ENCODE peak calls at places on chromosomes 12 and 14, in five cellular contexts. E is activated CD4-positive, alpha-beta T cell treated with anti-CD3 and anti-CD28 coated beads, Interleukin-2, amount 10 ng/mL, durations not matched to agents 7 days and 5 days; P is NAMALWA; B is naive thymus-derived CD8-positive, alpha-beta T cell; V is HuH-7.5. M is an unnamed sample.

GRCh38 chr12:75227132-75227531 is 17.5 kb upstream of the KCNC2 start:
- DNase-seq in E (no peak), B (no peak), V (no peak), P (no peak), M (no peak)

GRCh38 chr14:104120281-104120741 is 18.1 kb upstream of the KIF26A start:
- DNase-seq in P (no peak), B (no peak), V (no peak), E (no peak), M (no peak)

GRCh38 chr14:103444837-103445524 is 59.8 kb downstream of the MARK3 start:
- DNase-seq in V (no peak), P (no peak), E (no peak), B (no peak), M (no peak)

GRCh38 chr12:113194971-113195391 is 9.5 kb downstream of the RITA1 start:
- DNase-seq in V (no peak), E (no peak), B (no peak), P (no peak), M (no peak)

GRCh38 chr12:9253464-9253863 is 45.3 kb upstream of the PZP start:
- DNase-seq in V (no peak), P (no peak), B (no peak), E (no peak), M (no peak)

GRCh38 chr12:68975811-68976210 is 42.8 kb upstream of the CPM start:
- DNase-seq in E (no peak), V (no peak), B (no peak), P (peak), M (no peak)

GRCh38 chr12:5096241-5096880 is 52.7 kb downstream of the KCNA5 start:
- DNase-seq in P (no peak), B (no peak), V (no peak), E (no peak), M (no peak)

GRCh38 chr14:24362241-24362960 is 5.6 kb upstream of the NFATC4 start:
- DNase-seq in B (no peak), V (no peak), E (no peak), P (no peak), M (no peak)

GRCh38 chr14:54808326-54809161 is 94.1 kb downstream of the GCH1 start:
- DNase-seq in E (no peak), V (no peak), B (no peak), P (no peak), M (no peak)

GRCh38 chr14:68668531-68668930 is 124.3 kb downstream of the ZFP36L1 start:
- DNase-seq in E (no peak), B (no peak), V (no peak), P (no peak), M (no peak)

GRCh38 chr12:62805517-62805916 is 129.4 kb downstream of the PPM1H start:
- DNase-seq in E (no peak), B (no peak), V (no peak), P (no peak), M (no peak)

GRCh38 chr12:10615532-10615931 is 2.1 kb upstream of the MAGOHB start:
- DNase-seq in P (peak), V (no peak), E (no peak), B (no peak), M (no peak)

GRCh38 chr12:123106640-123107359 is 44.1 kb downstream of the PITPNM2 start:
- DNase-seq in B (peak), V (no peak), E (peak), P (no peak), M (peak)

GRCh38 chr14:60196291-60196690 is 31.1 kb upstream of the DHRS7 start:
- DNase-seq in E (no peak), P (no peak), V (no peak), B (no peak), M (no peak)

GRCh38 chr14:58749066-58749669 is 111.4 kb downstream of the DACT1 start:
- DNase-seq in E (peak), V (no peak), B (no peak), P (peak), M (no peak)

GRCh38 chr12:107320929-107321618 is 227.7 kb upstream of the CRY1 start:
- DNase-seq in B (peak), P (no peak), E (peak), V (no peak), M (peak)

GRCh38 chr12:10392394-10392930 is 2.6 kb upstream of the KLRK1 start:
- DNase-seq in E (no peak), B (no peak), V (no peak), P (peak), M (no peak)

GRCh38 chr12:123034865-123035264 is 54.4 kb downstream of the ARL6IP4 start:
- DNase-seq in B (no peak), P (no peak), E (no peak), V (no peak), M (no peak)

GRCh38 chr14:96727980-96728717 is 69.0 kb upstream of the VRK1 start:
- DNase-seq in B (no peak), V (no peak), E (no peak), P (no peak), M (no peak)

GRCh38 chr12:76863811-76864210 is 15.0 kb downstream of the CSRP2 start:
- DNase-seq in V (no peak), P (no peak), B (no peak), E (no peak), M (no peak)